ENCODE peak calls at places on chromosomes 4 and X, in five cellular contexts. M is mesenchymal stem cell, X is IMR-90, V is K562, P is NT2/D1. I is an unnamed sample.

GRCh38 chr4:188015025-188015778 is 19.6 kb downstream of the ZFP42 start:
- DNase-seq in M (no peak), X (no peak), P (no peak), V (no peak), I (no peak)

GRCh38 chr4:26525751-26526150 is 35.5 kb upstream of the CCKAR start:
- DNase-seq in X (peak; percentile 41), P (no peak), M (no peak), V (no peak), I (no peak)

GRCh38 chr4:24150021-24150420 is 260.2 kb upstream of the PPARGC1A start:
- DNase-seq in V (no peak), M (no peak), P (no peak), X (no peak), I (no peak)

GRCh38 chrX:47637546-47638195 is 7.9 kb upstream of the CFP start:
- DNase-seq in V (no peak), P (no peak), X (no peak), M (no peak), I (no peak)

GRCh38 chr4:188858696-188859095 is 719.5 kb downstream of the TRIML1 start:
- DNase-seq in V (no peak), M (no peak), P (no peak), X (no peak), I (no peak)

GRCh38 chr4:47531241-47531953 is 46.3 kb downstream of the ATP10D start:
- DNase-seq in X (peak; percentile 90), M (peak; percentile 83), P (peak; percentile 9), V (no peak), I (peak; percentile 59)

GRCh38 chrX:12956704-12957541 is 18.0 kb upstream of the TMSB4X start:
- DNase-seq in M (peak; percentile 71), P (no peak), X (peak; percentile 63), V (peak; percentile 88), I (peak; percentile 52)

GRCh38 chr4:48105230-48105629 is 28.8 kb downstream of the TXK start:
- DNase-seq in V (no peak), M (no peak), X (no peak), P (no peak), I (no peak)

GRCh38 chr4:106628616-106629606 is 260.3 kb upstream of the GIMD1 start:
- DNase-seq in V (no peak), P (no peak), X (no peak), M (no peak), I (peak; percentile 62)

GRCh38 chr4:24924309-24924781 is 11.5 kb upstream of the CCDC149 start:
- DNase-seq in M (peak; percentile 78), X (peak; percentile 97), V (no peak), P (no peak), I (peak; percentile 59)

GRCh38 chr4:56668267-56668666 is 12.8 kb downstream of the HOPX start:
- DNase-seq in P (no peak), V (peak; percentile 14), X (no peak), M (no peak), I (no peak)

GRCh38 chr4:9870165-9870564 is 88.7 kb downstream of the DRD5 start:
- DNase-seq in V (no peak), M (no peak), P (no peak), X (no peak), I (no peak)

GRCh38 chrX:154890990-154891639 is 5.0 kb downstream of the F8A1 start:
- DNase-seq in X (no peak), V (no peak), M (no peak), P (no peak), I (no peak)

GRCh38 chr4:174523003-174523693 is 860 bp upstream of the HPGD start:
- DNase-seq in V (peak; percentile 38), X (no peak), P (no peak), M (peak; percentile 34), I (peak; percentile 40)

GRCh38 chr4:155735506-155735905 is 23.3 kb upstream of the GUCY1B1 start:
- DNase-seq in M (no peak), V (no peak), X (peak; percentile 39), P (no peak), I (peak; percentile 71)

GRCh38 chr4:76035799-76036389 is at the start of gene CXCL11:
- DNase-seq in V (no peak), X (peak; percentile 26), P (no peak), M (no peak), I (no peak)

GRCh38 chr4:94341468-94341867 is 1.2 kb downstream of the HPGDS start:
- DNase-seq in P (no peak), V (no peak), X (no peak), M (no peak), I (peak; percentile 56)

GRCh38 chrX:40973619-40974018 is 111.6 kb upstream of the USP9X start:
- DNase-seq in M (no peak), P (no peak), X (no peak), V (no peak), I (no peak)

GRCh38 chrX:136880003-136880451 is 498 bp downstream of the RBMX start:
- DNase-seq in V (peak; percentile 53), X (no peak), P (no peak), M (peak; percentile 37), I (peak; percentile 55)

GRCh38 chrX:49269768-49270248 is at the start of gene PPP1R3F:
- DNase-seq in P (no peak), M (no peak), V (peak; percentile 23), X (no peak), I (no peak)

GRCh38 chr4:1598206-1598605 is 85.9 kb downstream of the FAM53A start:
- DNase-seq in M (no peak), V (no peak), X (no peak), P (no peak), I (no peak)

GRCh38 chr4:57632564-57632963 is 522.4 kb upstream of the IGFBP7 start:
- DNase-seq in M (no peak), P (no peak), X (no peak), V (no peak), I (no peak)

GRCh38 chr4:184684491-184685189 is 35.1 kb downstream of the PRIMPOL start:
- DNase-seq in P (no peak), X (peak; percentile 17), M (peak; percentile 17), V (peak; percentile 91), I (no peak)

GRCh38 chrX:40037367-40037766 is 60.4 kb downstream of the BCOR start:
- DNase-seq in V (no peak), M (no peak), X (no peak), P (no peak), I (no peak)

GRCh38 chr4:71125137-71125536 is 131.7 kb downstream of the DCK start:
- DNase-seq in X (no peak), M (no peak), P (no peak), V (no peak), I (no peak)

GRCh38 chrX:42495139-42495538 is 282.8 kb downstream of the PPP1R2C start:
- DNase-seq in X (no peak), P (no peak), V (no peak), M (no peak), I (no peak)

GRCh38 chr4:125244848-125245450 is 69.8 kb upstream of the FAT4 start:
- DNase-seq in P (no peak), V (no peak), M (peak; percentile 36), X (peak; percentile 47), I (peak; percentile 71)

GRCh38 chr4:38255572-38255971 is 295.4 kb downstream of the PTTG2 start:
- DNase-seq in X (no peak), M (no peak), P (no peak), V (peak; percentile 23), I (no peak)

GRCh38 chr4:108980455-108981239 is 217.8 kb upstream of the ETNPPL start:
- DNase-seq in X (no peak), M (no peak), V (no peak), P (no peak), I (no peak)

GRCh38 chrX:140141444-140142029 is 176.2 kb upstream of the CXorf66 start:
- DNase-seq in M (peak; percentile 9), X (peak; percentile 31), V (peak; percentile 31), P (no peak), I (peak; percentile 58)

GRCh38 chrX:1006156-1006730 is 206.2 kb downstream of the CRLF2 start:
- DNase-seq in V (no peak), X (no peak), M (no peak), P (no peak), I (no peak)

GRCh38 chr4:52911684-52912294 is 49.7 kb downstream of the RASL11B start:
- DNase-seq in V (peak; percentile 83), X (peak; percentile 56), M (peak; percentile 79), P (peak; percentile 77), I (peak; percentile 73)

GRCh38 chr4:150999091-150999490 is 16.0 kb downstream of the LRBA start:
- DNase-seq in X (no peak), P (no peak), V (no peak), M (no peak), I (no peak)

GRCh38 chrX:68462653-68463052 is 29.4 kb upstream of the OPHN1 start:
- DNase-seq in M (peak; percentile 67), P (peak; percentile 23), X (peak; percentile 47), V (peak; percentile 67), I (peak; percentile 62)

GRCh38 chrX:7927259-7928167 is at the start of gene PNPLA4:
- DNase-seq in M (peak; percentile 68), X (peak; percentile 64), V (peak; percentile 89), P (peak; percentile 74), I (peak; percentile 56)
- H3K9ac ChIP-seq in M (peak within 1 kb of the TSS; percentile 88), X (peak within 1 kb of the TSS; percentile 71), V (peak within 1 kb of the TSS; percentile 95), P (peak within 1 kb of the TSS; percentile 94), I (peak within 1 kb of the TSS; percentile 89)

DNA sequence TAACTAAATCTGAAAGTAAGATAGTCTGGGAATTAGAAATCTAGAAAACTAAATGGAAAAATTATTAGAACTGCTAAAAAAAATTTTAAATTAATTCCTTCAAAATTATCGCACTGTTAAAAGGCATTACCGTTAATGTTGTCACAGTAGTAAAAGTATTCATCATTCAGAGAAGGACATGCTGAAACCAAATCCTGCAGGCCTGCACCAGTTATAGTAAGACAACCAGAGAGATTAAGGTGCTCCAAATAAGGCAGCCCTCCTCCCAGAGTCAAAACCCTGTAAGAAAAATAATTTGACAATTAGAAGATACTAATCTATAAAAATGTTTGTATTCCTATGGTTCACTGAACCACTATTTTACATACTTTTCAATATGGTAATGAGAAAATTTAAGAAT is 43.0 kb downstream of the FBXL5 start:
- DNase-seq in V (no peak), P (no peak), M (no peak), X (no peak), I (no peak)
- H3K9ac ChIP-seq in V (no peak overlapping the region), P (no peak overlapping the region), M (no peak overlapping the region), X (no peak overlapping the region), I (no peak overlapping the region)

DNA sequence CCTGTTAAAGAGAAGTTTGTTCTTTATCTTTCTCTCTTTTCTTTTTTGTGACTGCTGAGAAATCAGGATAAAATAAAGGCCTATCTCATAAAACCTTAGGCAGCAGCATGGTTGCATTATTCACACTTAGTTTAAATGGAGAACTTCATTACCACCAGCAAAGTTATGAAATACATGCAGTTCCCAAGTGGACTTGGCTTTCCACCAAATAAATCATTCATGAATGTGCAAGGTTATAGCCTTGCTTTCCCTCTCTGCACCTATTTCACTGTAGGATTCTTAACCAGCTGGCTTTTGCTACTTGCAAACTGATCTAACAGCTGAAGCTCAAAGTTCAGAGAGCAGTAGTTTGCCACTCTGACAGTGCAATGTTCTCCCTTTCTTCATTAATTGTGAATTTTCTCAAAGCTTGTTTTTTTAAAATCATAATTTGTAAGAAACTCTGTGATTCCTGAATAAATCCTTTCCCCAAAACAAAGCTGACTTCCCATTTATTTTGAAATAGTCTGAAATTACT is 140.1 kb upstream of the SMIM31 start:
- DNase-seq in X (no peak), M (no peak), P (no peak), V (no peak), I (no peak)
- H3K9ac ChIP-seq in X (no peak overlapping the region), M (no peak overlapping the region), P (no peak overlapping the region), V (no peak overlapping the region), I (no peak overlapping the region)

GRCh38 chrX:53714580-53715335 is 28.2 kb upstream of the HUWE1 start:
- DNase-seq in X (peak; percentile 57), M (no peak), P (no peak), V (peak; percentile 4), I (peak; percentile 13)
- H3K9ac ChIP-seq in X (no peak overlapping the region), M (peak overlapping the region; percentile 14), P (no peak overlapping the region), V (no peak overlapping the region), I (no peak overlapping the region)

I was measured in adipocyte.